ENCODE peak calls at places on chromosomes 16 and 17, in eight cellular contexts. W is ACHN, Q is activated gamma-delta T cell treated with Interleukin-2 at 50 U/mL for 16 hours, P is KBM-7, Y is HuH-7, U is ELR, R is HFF-Myc, M is uterus. G is an unnamed sample.

GRCh38 chr16:31707743-31708335 is 165.8 kb upstream of the ZNF267 start:
- DNase-seq in W (no peak), Q (no peak), P (no peak), Y (no peak), U (no peak), R (no peak), M (no peak), G (no peak)

GRCh38 chr16:67468731-67469130 is 12.2 kb downstream of the ATP6V0D1 start:
- DNase-seq in W (no peak), Q (no peak), P (no peak), Y (no peak), U (no peak), R (no peak), M (no peak), G (no peak)

GRCh38 chr17:17840751-17841591 is 4.2 kb upstream of the SREBF1 start:
- DNase-seq in W (peak; percentile 30), Q (no peak), P (no peak), Y (no peak), U (peak; percentile 46), R (no peak), M (no peak), G (no peak)

GRCh38 chr16:65793781-65794180 is 572.7 kb upstream of the CDH5 start:
- DNase-seq in W (no peak), Q (no peak), P (no peak), Y (no peak), U (no peak), R (no peak), M (no peak), G (no peak)

GRCh38 chr17:73820686-73821448 is 176.6 kb upstream of the SDK2 start:
- DNase-seq in W (no peak), Q (no peak), P (no peak), Y (no peak), U (no peak), R (peak; percentile 32), M (no peak), G (peak; percentile 37)

GRCh38 chr16:17469011-17469741 is 1.6 kb downstream of the XYLT1 start:
- DNase-seq in W (no peak), Q (no peak), P (no peak), Y (no peak), U (peak; percentile 80), R (no peak), M (no peak), G (peak; percentile 42)

GRCh38 chr17:57902117-57902799 is 52.4 kb upstream of the MRPS23 start:
- DNase-seq in W (peak; percentile 26), Q (no peak), P (no peak), Y (no peak), U (no peak), R (no peak), M (no peak), G (no peak)

GRCh38 chr17:59634632-59635561 is 15.2 kb downstream of the CLTC start:
- DNase-seq in W (no peak), Q (no peak), P (no peak), Y (no peak), U (peak; percentile 39), R (no peak), M (no peak), G (no peak)

GRCh38 chr17:76883744-76884525 is 15.7 kb downstream of the MGAT5B start:
- DNase-seq in W (no peak), Q (no peak), P (no peak), Y (no peak), U (no peak), R (no peak), M (no peak), G (no peak)

GRCh38 chr17:68134731-68135130 is 99.2 kb downstream of the KPNA2 start:
- DNase-seq in W (no peak), Q (no peak), P (no peak), Y (no peak), U (no peak), R (no peak), M (no peak), G (no peak)

GRCh38 chr17:1647802-1648581 is 1.7 kb downstream of the RILP start:
- DNase-seq in W (no peak), Q (no peak), P (no peak), Y (peak; percentile 64), U (no peak), R (no peak), M (no peak), G (no peak)

GRCh38 chr16:4976079-4976478 is 17.9 kb downstream of the SEC14L5 start:
- DNase-seq in W (no peak), Q (no peak), P (peak; percentile 74), Y (no peak), U (no peak), R (no peak), M (no peak), G (no peak)

GRCh38 chr17:57980522-57980921 is 7.5 kb downstream of the VEZF1 start:
- DNase-seq in W (no peak), Q (no peak), P (no peak), Y (no peak), U (no peak), R (no peak), M (no peak), G (no peak)

GRCh38 chr17:8481089-8481488 is 45.4 kb downstream of the NDEL1 start:
- DNase-seq in W (no peak), Q (no peak), P (no peak), Y (no peak), U (peak; percentile 13), R (no peak), M (no peak), G (no peak)

GRCh38 chr17:75639327-75639726 is 6.1 kb downstream of the SMIM5 start:
- DNase-seq in W (no peak), Q (no peak), P (no peak), Y (no peak), U (no peak), R (no peak), M (no peak), G (no peak)

GRCh38 chr16:81604960-81605383 is 160.4 kb downstream of the CMIP start:
- DNase-seq in W (no peak), Q (no peak), P (no peak), Y (no peak), U (peak; percentile 86), R (no peak), M (no peak), G (no peak)

GRCh38 chr16:5032748-5033167 is 977 bp downstream of the NAGPA start:
- DNase-seq in W (peak; percentile 19), Q (no peak), P (no peak), Y (no peak), U (no peak), R (no peak), M (no peak), G (peak; percentile 33)

GRCh38 chr17:61698244-61698643 is 107.2 kb upstream of the NACA2 start:
- DNase-seq in W (no peak), Q (no peak), P (no peak), Y (no peak), U (no peak), R (no peak), M (no peak), G (no peak)

GRCh38 chr16:15482068-15482747 is 47.8 kb downstream of the BMERB1 start:
- DNase-seq in W (peak; percentile 93), Q (no peak), P (peak; percentile 12), Y (peak; percentile 83), U (peak; percentile 97), R (peak; percentile 99), M (peak; percentile 49), G (peak; percentile 65)

GRCh38 chr17:58920773-58921172 is 165.1 kb downstream of the PPM1E start:
- DNase-seq in W (no peak), Q (no peak), P (no peak), Y (no peak), U (no peak), R (no peak), M (no peak), G (no peak)

GRCh38 chr16:88785106-88785924 is at the start of gene PIEZO1:
- DNase-seq in W (peak; percentile 75), Q (peak; percentile 83), P (no peak), Y (peak; percentile 92), U (peak; percentile 78), R (no peak), M (peak; percentile 80), G (peak; percentile 82)

GRCh38 chr16:27188633-27189032 is 14.7 kb upstream of the KDM8 start:
- DNase-seq in W (no peak), Q (no peak), P (no peak), Y (no peak), U (no peak), R (no peak), M (no peak), G (no peak)

GRCh38 chr17:9037741-9038140 is 16.4 kb downstream of the NTN1 start:
- DNase-seq in W (no peak), Q (no peak), P (peak; percentile 80), Y (no peak), U (no peak), R (no peak), M (no peak), G (no peak)

GRCh38 chr16:74601131-74601871 is 5.6 kb downstream of the GLG1 start:
- DNase-seq in W (no peak), Q (peak; percentile 69), P (peak; percentile 24), Y (no peak), U (peak; percentile 70), R (no peak), M (no peak), G (peak; percentile 73)

GRCh38 chr16:53773150-53773846 is 69.3 kb downstream of the FTO start:
- DNase-seq in W (peak; percentile 91), Q (no peak), P (peak; percentile 79), Y (peak; percentile 23), U (peak; percentile 79), R (peak; percentile 45), M (no peak), G (peak; percentile 68)